ENCODE peak calls at places on chromosome 3, in seven cellular contexts. Z is MM.1S, J is GM23248, L is HCT116, K is GM12878, A is astrocyte, G is NT2/D1. F is an unnamed sample.

GRCh38 chr3:12954891-12955650 is 113.7 kb upstream of the RPL32 start:
- DNase-seq in A (no peak), K (no peak), Z (no peak), L (no peak), J (peak; percentile 78), G (no peak), F (peak; percentile 29)

GRCh38 chr3:55579499-55579898 is 92.4 kb upstream of the WNT5A start:
- DNase-seq in K (no peak), G (no peak), J (peak; percentile 23), L (no peak), Z (no peak), A (no peak), F (no peak)

GRCh38 chr3:194447161-194447560 is 39.6 kb downstream of the ATP13A3 start:
- DNase-seq in L (no peak), Z (no peak), G (no peak), K (no peak), J (no peak), A (no peak), F (no peak)

GRCh38 chr3:69033470-69033869 is 18.7 kb downstream of the TMF1 start:
- DNase-seq in A (no peak), J (peak; percentile 91), L (no peak), Z (no peak), K (no peak), G (no peak), F (peak; percentile 53)

GRCh38 chr3:94173667-94174434 is 111.0 kb downstream of the NSUN3 start:
- DNase-seq in L (no peak), A (peak; percentile 81), J (peak; percentile 1), K (no peak), Z (no peak), G (no peak), F (peak; percentile 82)

GRCh38 chr3:191235331-191236314 is 36.6 kb downstream of the OSTN start:
- DNase-seq in G (no peak), L (no peak), J (peak; percentile 73), Z (peak; percentile 90), A (peak; percentile 46), K (peak; percentile 90), F (peak; percentile 64)

GRCh38 chr3:131114201-131114600 is 87.5 kb downstream of the NEK11 start:
- DNase-seq in G (no peak), J (no peak), A (no peak), Z (no peak), K (no peak), L (no peak), F (no peak)

GRCh38 chr3:124701687-124702086 is 28.6 kb upstream of the UMPS start:
- DNase-seq in L (no peak), A (peak; percentile 68), K (no peak), J (peak; percentile 78), Z (no peak), G (no peak), F (peak; percentile 78)

GRCh38 chr3:4986611-4987373 is 7.6 kb downstream of the BHLHE40 start:
- DNase-seq in J (peak; percentile 100), Z (peak; percentile 78), K (no peak), G (peak; percentile 82), L (peak; percentile 98), A (peak; percentile 98), F (peak; percentile 99)

GRCh38 chr3:174002543-174002942 is 605.0 kb downstream of the NLGN1 start:
- DNase-seq in K (no peak), J (peak; percentile 30), L (no peak), A (no peak), G (no peak), Z (peak; percentile 48), F (no peak)

GRCh38 chr3:120113128-120114116 is 19.2 kb upstream of the GSK3B start:
- DNase-seq in G (no peak), K (no peak), Z (no peak), J (peak; percentile 93), A (peak; percentile 73), L (peak; percentile 40), F (peak; percentile 64)

GRCh38 chr3:115022214-115022613 is 124.9 kb downstream of the ZBTB20 start:
- DNase-seq in L (no peak), K (no peak), Z (no peak), J (no peak), G (no peak), A (no peak), F (peak; percentile 36)

GRCh38 chr3:172203522-172204258 is 164.3 kb downstream of the FNDC3B start:
- DNase-seq in J (peak; percentile 57), L (no peak), A (peak; percentile 68), Z (no peak), G (no peak), K (no peak), F (no peak)
- H3K4me1 ChIP-seq in J (peaks cover 61% of the 10 kb centered on the region), L (peaks cover 3% of the 10 kb centered on the region), A (peaks cover 61% of the 10 kb centered on the region), Z (no peaks in the 10 kb centered on the region), G (peaks cover 1% of the 10 kb centered on the region), K (no peaks in the 10 kb centered on the region), F (peaks cover 23% of the 10 kb centered on the region)

GRCh38 chr3:44993471-44994205 is 17.6 kb downstream of the EXOSC7 start:
- DNase-seq in L (no peak), G (no peak), A (peak; percentile 66), J (peak; percentile 79), K (no peak), Z (no peak), F (peak; percentile 73)

GRCh38 chr3:44989636-44990373 is 13.8 kb downstream of the EXOSC7 start:
- DNase-seq in A (no peak), K (no peak), L (no peak), J (no peak), Z (no peak), G (no peak), F (no peak)

GRCh38 chr3:44991326-44991725 is 15.3 kb downstream of the EXOSC7 start:
- DNase-seq in J (no peak), G (no peak), Z (no peak), K (no peak), A (no peak), L (no peak), F (no peak)

GRCh38 chr3:44995142-44995770 is 19.2 kb downstream of the EXOSC7 start:
- DNase-seq in G (no peak), Z (no peak), J (peak; percentile 68), K (no peak), A (peak; percentile 33), L (no peak), F (peak; percentile 71)

GRCh38 chr3:44992555-44993470 is 16.8 kb downstream of the EXOSC7 start:
- DNase-seq in A (no peak), J (peak; percentile 66), K (no peak), Z (no peak), G (no peak), L (no peak), F (peak; percentile 29)
- H3K4me3 ChIP-seq in A (no peak overlapping the region), J (no peak overlapping the region), K (no peak overlapping the region), Z (no peak overlapping the region), G (no peak overlapping the region), L (no peak overlapping the region), F (no peak overlapping the region)

GRCh38 chr3:11185564-11186317 is 31.4 kb downstream of the HRH1 start:
- DNase-seq in K (no peak), L (peak; percentile 83), G (no peak), Z (no peak), A (peak; percentile 95), J (peak; percentile 97), F (peak; percentile 97)
- H3K9ac ChIP-seq in K (no peak overlapping the region), L (peak overlapping the region; percentile 37), G (no peak overlapping the region), Z (no peak overlapping the region), A (peak overlapping the region; percentile 5), J (peak overlapping the region; percentile 54), F (no peak overlapping the region)

GRCh38 chr3:152331018-152331541 is 62.4 kb downstream of the MBNL1 start:
- DNase-seq in J (peak; percentile 92), L (peak; percentile 65), Z (no peak), A (peak; percentile 92), K (no peak), G (no peak), F (peak; percentile 93)
- H3K4me1 ChIP-seq in J (peaks cover 49% of the 10 kb centered on the region), L (peaks cover 50% of the 10 kb centered on the region), Z (peaks cover 79% of the 10 kb centered on the region), A (peaks cover 30% of the 10 kb centered on the region), K (peaks cover 38% of the 10 kb centered on the region), G (no peaks in the 10 kb centered on the region), F (peaks cover 7% of the 10 kb centered on the region)

GRCh38 chr3:23750573-23751484 is 54.9 kb upstream of the UBE2E1 start:
- DNase-seq in K (no peak), A (no peak), L (no peak), G (no peak), Z (no peak), J (no peak), F (no peak)
- H3K4me3 ChIP-seq in K (no peak overlapping the region), A (no peak overlapping the region), L (no peak overlapping the region), G (peak overlapping the region; percentile 24), Z (no peak overlapping the region), J (no peak overlapping the region), F (no peak overlapping the region)

DNA sequence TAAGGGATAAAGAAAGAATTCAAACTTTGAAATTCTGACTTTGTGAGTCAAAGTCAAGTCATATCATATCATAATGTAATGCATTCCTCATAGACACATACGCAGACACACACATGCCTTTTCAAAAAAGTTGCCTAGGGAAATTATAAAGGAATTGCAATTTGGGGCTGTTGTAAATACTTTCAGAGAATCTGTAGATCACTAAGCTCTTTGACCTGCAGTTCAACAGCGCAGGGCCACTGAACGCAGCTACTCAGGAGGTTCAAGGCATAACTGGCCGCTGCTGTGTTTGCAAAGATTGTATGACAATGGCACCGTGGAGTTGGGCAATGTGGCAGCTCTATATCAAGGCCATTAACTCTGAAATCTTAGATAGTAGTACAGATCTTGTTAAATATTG is 188.4 kb upstream of the THRB start:
- DNase-seq in Z (no peak), J (peak; percentile 66), K (no peak), G (no peak), A (no peak), L (no peak), F (peak; percentile 24)
- H3K9ac ChIP-seq in Z (no peak overlapping the region), J (peak overlapping the region; percentile 37), K (no peak overlapping the region), G (no peak overlapping the region), A (no peak overlapping the region), L (no peak overlapping the region), F (no peak overlapping the region)

DNA sequence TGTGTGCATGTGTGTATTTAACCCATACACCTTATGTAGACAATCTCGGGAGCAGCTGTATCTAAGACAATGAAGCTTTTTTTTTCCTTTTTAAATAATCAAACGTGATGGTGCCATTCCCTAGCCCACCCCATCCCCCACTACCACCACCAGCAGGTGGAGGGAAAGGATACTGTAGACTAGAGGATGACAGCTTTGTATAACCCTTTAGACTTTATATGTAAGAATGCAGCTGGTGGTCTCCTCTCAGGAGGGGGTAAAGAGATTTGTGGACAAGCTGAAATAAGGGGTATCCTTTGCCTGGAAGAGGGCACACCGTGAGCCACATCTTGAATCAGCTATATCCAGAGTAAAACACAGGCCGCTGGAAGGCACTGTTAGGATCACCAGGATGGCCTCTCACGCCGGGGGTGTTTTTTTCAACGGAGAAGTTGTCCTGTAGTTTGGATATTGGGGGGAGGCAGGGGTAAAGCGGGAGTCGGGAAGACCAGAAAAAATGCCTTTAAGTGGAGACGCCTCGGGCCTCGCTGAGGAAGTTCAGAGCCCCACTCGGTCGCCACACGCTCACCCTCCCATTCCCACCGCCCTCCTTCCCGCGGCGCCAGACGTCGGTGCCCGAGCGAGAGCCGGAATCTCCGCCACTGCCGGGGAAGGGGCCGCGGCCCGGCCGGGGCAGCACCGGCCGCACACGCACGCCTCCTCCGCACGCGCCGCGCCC is 1.0 kb downstream of the KPNA4 start:
- DNase-seq in L (no peak), Z (peak; percentile 9), K (no peak), G (no peak), J (peak; percentile 29), A (no peak), F (peak; percentile 9)
- H3K4me1 ChIP-seq in L (peaks cover 6% of the 10 kb centered on the region), Z (peaks cover 12% of the 10 kb centered on the region), K (peaks cover 7% of the 10 kb centered on the region), G (no peaks in the 10 kb centered on the region), J (peaks cover 58% of the 10 kb centered on the region), A (peaks cover 16% of the 10 kb centered on the region), F (peaks cover 18% of the 10 kb centered on the region)

GRCh38 chr3:18061737-18062136 is 319.3 kb upstream of the TBC1D5 start:
- DNase-seq in G (no peak), A (no peak), L (no peak), J (peak; percentile 31), Z (no peak), K (no peak), F (no peak)
- H3K4me3 ChIP-seq in G (no peak overlapping the region), A (no peak overlapping the region), L (no peak overlapping the region), J (no peak overlapping the region), Z (no peak overlapping the region), K (no peak overlapping the region), F (no peak overlapping the region)

F was measured in fibroblast of lung.